ENCODE peak calls at places on chromosomes 5 and 9, in eight cellular contexts. G, H, J, A, Y, N, U and E are unnamed samples.

GRCh38 chr5:59608745-59609144 is 284.8 kb downstream of the PDE4D start:
- DNase-seq in G (no peak), H (no peak), J (no peak), A (peak; percentile 70), Y (no peak), N (no peak), U (peak; percentile 36), E (no peak)

GRCh38 chr9:85949591-85950335 is 8.8 kb downstream of the NAA35 start:
- DNase-seq in G (no peak), H (no peak), J (no peak), A (peak; percentile 19), Y (no peak), N (no peak), U (peak; percentile 12), E (no peak)

GRCh38 chr9:33750839-33751339 is 44.5 kb upstream of the PRSS3 start:
- DNase-seq in G (no peak), H (no peak), J (no peak), A (peak; percentile 6), Y (no peak), N (no peak), U (no peak), E (no peak)

GRCh38 chr5:93890657-93891056 is 149.3 kb upstream of the POU5F2 start:
- DNase-seq in G (no peak), H (no peak), J (no peak), A (peak; percentile 73), Y (no peak), N (no peak), U (no peak), E (no peak)

GRCh38 chr9:71147368-71147767 is 25.9 kb upstream of the TRPM3 start:
- DNase-seq in G (no peak), H (no peak), J (no peak), A (no peak), Y (no peak), N (no peak), U (no peak), E (no peak)

GRCh38 chr5:91641730-91642350 is 258.7 kb upstream of the ARRDC3 start:
- DNase-seq in G (no peak), H (no peak), J (peak; percentile 3), A (peak; percentile 36), Y (no peak), N (peak; percentile 87), U (peak; percentile 66), E (peak; percentile 2)

GRCh38 chr9:134215709-134216448 is 51.5 kb upstream of the RNU6ATAC start:
- DNase-seq in G (no peak), H (peak; percentile 22), J (peak; percentile 49), A (peak; percentile 11), Y (peak; percentile 58), N (no peak), U (no peak), E (no peak)

GRCh38 chr5:179731791-179732411 is 721 bp upstream of the MAML1 start:
- DNase-seq in G (peak; percentile 47), H (peak; percentile 37), J (peak; percentile 60), A (peak; percentile 82), Y (peak; percentile 68), N (peak; percentile 55), U (peak; percentile 91), E (peak; percentile 55)

GRCh38 chr9:101354143-101354764 is 30.6 kb downstream of the BAAT start:
- DNase-seq in G (peak; percentile 18), H (no peak), J (no peak), A (peak; percentile 7), Y (no peak), N (peak; percentile 22), U (no peak), E (no peak)

GRCh38 chr5:120630550-120630949 is 166.4 kb downstream of the PRR16 start:
- DNase-seq in G (no peak), H (no peak), J (no peak), A (no peak), Y (no peak), N (no peak), U (no peak), E (no peak)

GRCh38 chr5:308672-309271 is 12.7 kb upstream of the AHRR start:
- DNase-seq in G (no peak), H (no peak), J (no peak), A (peak; percentile 67), Y (peak; percentile 51), N (peak; percentile 83), U (peak; percentile 49), E (no peak)
- TF ChIP-seq CTCF in G (no peak), H (no peak), J (peak; percentile 67), A (no peak), Y (no peak), N (peak; percentile 59), U (peak; percentile 40), E (peak; percentile 21)

GRCh38 chr9:115883467-115884329 is 269.9 kb upstream of the PAPPA start:
- DNase-seq in G (peak; percentile 60), H (no peak), J (peak; percentile 10), A (peak; percentile 34), Y (no peak), N (peak; percentile 69), U (peak; percentile 66), E (peak; percentile 25)
- TF ChIP-seq CTCF in G (no peak), H (peak; percentile 57), J (peak; percentile 75), A (peak; percentile 60), Y (peak; percentile 51), N (peak; percentile 76), U (peak; percentile 82), E (peak; percentile 66)

DNA sequence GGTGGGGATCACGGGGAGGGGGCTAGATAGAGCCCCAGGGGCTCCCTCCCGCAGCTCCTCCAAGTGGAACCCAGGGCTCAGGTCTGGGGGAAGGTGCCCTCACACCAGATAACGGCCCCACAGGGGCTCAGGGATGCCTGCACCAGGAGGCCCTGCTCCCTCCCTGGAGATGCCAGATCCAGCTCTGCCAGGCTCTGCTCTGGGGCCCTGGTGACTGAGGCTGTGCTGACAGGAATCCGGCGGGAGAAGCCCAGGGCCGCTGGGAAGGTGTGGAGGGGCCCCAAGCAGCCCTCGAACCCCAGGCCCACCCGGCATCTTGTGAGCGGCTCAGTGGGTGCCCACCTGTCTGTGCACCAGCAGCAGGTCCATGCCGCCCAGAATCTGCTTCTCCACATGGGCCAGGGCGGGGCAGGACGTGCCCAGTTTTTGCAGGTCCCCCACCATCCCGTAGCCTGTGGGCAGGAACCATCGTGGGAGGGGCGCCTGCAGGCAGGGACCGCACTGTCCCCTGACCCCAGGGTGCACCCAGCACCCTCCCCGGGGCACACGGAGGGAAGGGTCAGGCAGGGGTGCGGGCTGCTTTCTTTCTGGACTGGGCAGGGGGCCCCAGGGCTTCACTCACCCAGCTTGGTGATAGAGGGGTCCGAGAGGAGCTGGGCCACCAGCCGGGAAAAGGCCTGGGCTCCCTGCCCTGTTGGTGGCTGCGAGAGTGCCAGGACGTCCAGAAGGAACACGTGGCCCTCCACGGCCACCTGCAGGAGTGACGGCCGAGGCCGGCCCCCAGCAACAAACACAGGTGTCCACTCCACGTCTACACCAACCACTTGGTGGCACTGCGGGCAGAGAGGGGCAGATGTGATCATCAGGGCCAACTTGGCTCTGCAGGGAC is 48.9 kb upstream of the NRARP start:
- DNase-seq in G (no peak), H (no peak), J (no peak), A (no peak), Y (no peak), N (peak; percentile 2), U (no peak), E (no peak)
- TF ChIP-seq CTCF in G (no peak), H (no peak), J (no peak), A (no peak), Y (no peak), N (peak; percentile 38), U (no peak), E (no peak)

GRCh38 chr5:79850316-79850822 is 140.7 kb downstream of the MTX3 start:
- DNase-seq in G (no peak), H (peak; percentile 67), J (no peak), A (peak; percentile 90), Y (no peak), N (no peak), U (peak; percentile 85), E (peak; percentile 51)
- TF ChIP-seq CTCF in G (no peak), H (no peak), J (no peak), A (no peak), Y (no peak), N (no peak), U (no peak), E (no peak)

GRCh38 chr5:43066231-43066798 is 26.2 kb upstream of the ANXA2R start:
- DNase-seq in G (peak; percentile 67), H (peak; percentile 78), J (no peak), A (peak; percentile 69), Y (peak; percentile 90), N (peak; percentile 69), U (peak; percentile 59), E (peak; percentile 38)
- TF ChIP-seq CTCF in G (no peak), H (no peak), J (no peak), A (no peak), Y (no peak), N (no peak), U (no peak), E (no peak)

DNA sequence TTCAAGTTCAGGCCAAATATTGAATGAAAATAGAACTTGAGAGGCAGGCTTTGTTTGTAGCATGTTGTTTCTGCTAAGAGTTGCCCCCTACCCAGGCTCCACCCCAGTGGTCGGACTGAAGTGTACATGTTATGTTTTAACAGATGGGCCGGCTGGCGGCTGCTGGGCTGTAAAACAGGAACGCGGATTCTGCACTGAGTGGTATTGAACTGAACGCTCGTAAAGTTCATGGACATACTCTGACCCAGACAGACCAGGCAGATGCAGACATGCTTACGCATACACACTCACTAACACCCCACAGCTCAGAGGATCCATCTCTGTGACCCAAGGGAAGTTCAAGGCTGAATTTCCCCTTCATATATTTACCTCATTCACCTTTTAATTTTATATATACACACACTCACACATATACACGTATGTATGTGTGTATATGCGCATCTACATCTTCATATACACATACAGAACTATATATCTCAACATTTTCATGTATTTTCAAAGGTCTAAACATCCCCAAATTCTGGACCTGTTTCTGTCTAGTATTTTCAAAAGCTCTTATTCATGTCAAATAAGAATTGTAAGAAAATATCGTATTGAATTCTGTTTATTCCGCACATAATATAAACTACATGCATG is 1.4 kb downstream of the MARCHF3 start:
- DNase-seq in G (no peak), H (no peak), J (no peak), A (peak; percentile 8), Y (no peak), N (peak; percentile 32), U (peak; percentile 58), E (no peak)
- TF ChIP-seq CTCF in G (no peak), H (no peak), J (no peak), A (no peak), Y (no peak), N (no peak), U (no peak), E (no peak)

GRCh38 chr9:36974731-36975130 is 59.3 kb downstream of the PAX5 start:
- DNase-seq in G (no peak), H (no peak), J (no peak), A (no peak), Y (peak; percentile 40), N (no peak), U (no peak), E (no peak)
- TF ChIP-seq CTCF in G (no peak), H (no peak), J (no peak), A (no peak), Y (no peak), N (peak; percentile 44), U (no peak), E (no peak)

GRCh38 chr5:43967165-43967564 is 364.2 kb downstream of the NNT start:
- DNase-seq in G (no peak), H (no peak), J (no peak), A (no peak), Y (no peak), N (no peak), U (peak; percentile 29), E (no peak)
- TF ChIP-seq CTCF in G (no peak), H (no peak), J (no peak), A (no peak), Y (no peak), N (no peak), U (no peak), E (no peak)

GRCh38 chr9:128635266-128636023 is 21.2 kb downstream of the DYNC2I2 start:
- DNase-seq in G (peak; percentile 96), H (peak; percentile 90), J (peak; percentile 89), A (peak; percentile 95), Y (peak; percentile 96), N (peak; percentile 97), U (peak; percentile 94), E (peak; percentile 88)
- TF ChIP-seq CTCF in G (peak; percentile 84), H (peak; percentile 48), J (peak; percentile 88), A (peak; percentile 91), Y (peak; percentile 78), N (peak; percentile 74), U (peak; percentile 83), E (peak; percentile 83)